ENCODE peak calls at places on chromosomes 4 and X, in eight cellular contexts. V is HCT116, R is GM23338, K is Panc1, F is GM12878, W is SK-N-SH, I is HepG2, Y is K562. O is an unnamed sample.

GRCh38 chr4:78370625-78371372 is 180.8 kb upstream of the ANXA3 start:
- DNase-seq in V (no peak), R (peak; percentile 41), K (no peak), F (no peak), W (no peak), I (no peak), Y (no peak), O (no peak)

GRCh38 chrX:7262551-7262950 is 114.6 kb upstream of the PUDP start:
- DNase-seq in V (no peak), R (no peak), K (no peak), F (no peak), W (no peak), I (no peak), Y (no peak), O (no peak)

GRCh38 chr4:152348670-152349069 is 187.2 kb downstream of the FBXW7 start:
- DNase-seq in V (no peak), R (peak; percentile 41), K (no peak), F (no peak), W (peak; percentile 10), I (no peak), Y (no peak), O (no peak)

GRCh38 chrX:133838761-133839676 is 146.4 kb downstream of the GPC3 start:
- DNase-seq in V (peak; percentile 3), R (peak; percentile 76), K (peak; percentile 5), F (no peak), W (peak; percentile 50), I (no peak), Y (peak; percentile 38), O (peak; percentile 3)

GRCh38 chrX:119698835-119699234 is 5.9 kb upstream of the SEPTIN6 start:
- DNase-seq in V (peak; percentile 47), R (peak; percentile 82), K (peak; percentile 47), F (no peak), W (peak; percentile 63), I (peak; percentile 41), Y (peak; percentile 66), O (no peak)

GRCh38 chr4:109611045-109611616 is 51.1 kb downstream of the MCUB start:
- DNase-seq in V (no peak), R (no peak), K (no peak), F (no peak), W (no peak), I (peak; percentile 6), Y (no peak), O (no peak)

GRCh38 chr4:78661923-78662521 is 110.5 kb downstream of the ANXA3 start:
- DNase-seq in V (no peak), R (peak; percentile 18), K (no peak), F (peak; percentile 77), W (no peak), I (peak; percentile 88), Y (no peak), O (peak; percentile 12)

GRCh38 chr4:103400405-103400804 is 202.3 kb upstream of the CENPE start:
- DNase-seq in V (no peak), R (no peak), K (no peak), F (peak; percentile 12), W (no peak), I (peak; percentile 38), Y (no peak), O (no peak)

GRCh38 chr4:101155859-101156430 is 191.4 kb downstream of the PPP3CA start:
- DNase-seq in V (no peak), R (no peak), K (no peak), F (no peak), W (no peak), I (no peak), Y (no peak), O (no peak)

GRCh38 chr4:62670509-62670908 is 1470.4 kb downstream of the ADGRL3 start:
- DNase-seq in V (no peak), R (no peak), K (no peak), F (no peak), W (peak; percentile 3), I (no peak), Y (no peak), O (no peak)

GRCh38 chrX:102672876-102673275 is 21.6 kb downstream of the GPRASP1 start:
- DNase-seq in V (no peak), R (no peak), K (no peak), F (no peak), W (no peak), I (peak; percentile 28), Y (no peak), O (no peak)

GRCh38 chr4:1399508-1400190 is 6.6 kb downstream of the NKX1-1 start:
- DNase-seq in V (no peak), R (no peak), K (no peak), F (no peak), W (peak; percentile 15), I (no peak), Y (no peak), O (no peak)

GRCh38 chr4:73452953-73453700 is 17.1 kb downstream of the AFP start:
- DNase-seq in V (no peak), R (peak; percentile 68), K (no peak), F (no peak), W (no peak), I (peak; percentile 32), Y (no peak), O (no peak)

GRCh38 chr4:75892508-75892907 is 9.7 kb downstream of the PPEF2 start:
- DNase-seq in V (peak; percentile 33), R (peak; percentile 74), K (no peak), F (no peak), W (peak; percentile 38), I (no peak), Y (peak; percentile 16), O (no peak)

GRCh38 chr4:2537011-2537830 is 774 bp downstream of the FAM193A start:
- DNase-seq in V (no peak), R (peak; percentile 71), K (no peak), F (no peak), W (peak; percentile 75), I (peak; percentile 44), Y (peak; percentile 41), O (peak; percentile 28)

GRCh38 chr4:2536193-2537010 is at the start of gene FAM193A:
- DNase-seq in V (peak; percentile 99), R (peak; percentile 99), K (peak; percentile 82), F (peak; percentile 94), W (peak; percentile 98), I (peak; percentile 96), Y (peak; percentile 99), O (peak; percentile 100)

GRCh38 chr4:2534904-2535385 is 1.5 kb upstream of the FAM193A start:
- DNase-seq in V (no peak), R (no peak), K (no peak), F (no peak), W (peak; percentile 40), I (peak; percentile 47), Y (peak; percentile 23), O (no peak)

GRCh38 chr4:2535386-2536192 is 858 bp upstream of the FAM193A start:
- DNase-seq in V (no peak), R (peak; percentile 75), K (no peak), F (no peak), W (peak; percentile 79), I (peak; percentile 42), Y (peak; percentile 43), O (peak; percentile 34)
- TF ChIP-seq POLR2AphosphoS5 in V (no peak), R (peak; percentile 71), K (peak; percentile 36), F (peak; percentile 6), W (peak; percentile 55), I (peak; percentile 54), Y (peak; percentile 27), O (no peak)

DNA sequence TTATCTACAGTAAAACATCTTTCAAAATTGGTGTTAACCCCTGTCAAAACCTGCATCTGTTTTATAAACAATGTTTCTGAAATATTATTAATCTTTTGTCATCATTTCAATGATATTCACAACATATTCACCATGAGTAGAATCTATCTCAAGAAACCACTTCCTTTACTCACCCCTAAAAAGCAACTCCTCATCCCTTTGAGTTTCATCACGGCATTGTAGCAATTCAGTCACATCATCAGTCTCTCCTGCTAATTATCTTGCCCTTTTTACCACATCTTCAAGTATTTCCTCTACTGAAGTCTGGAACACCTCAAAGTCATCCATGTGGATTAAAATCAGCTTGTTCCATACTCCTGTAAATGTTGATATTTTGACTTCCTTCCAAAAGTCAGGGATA is 415.3 kb upstream of the TECRL start:
- DNase-seq in V (no peak), R (no peak), K (no peak), F (no peak), W (no peak), I (no peak), Y (no peak), O (no peak)
- TF ChIP-seq REST in V (no peak), R (no peak), K (no peak), F (no peak), W (no peak), I (no peak), Y (no peak), O (no peak)

GRCh38 chr4:183295711-183296110 is 24.4 kb downstream of the CLDN22 start:
- DNase-seq in V (no peak), R (no peak), K (no peak), F (no peak), W (no peak), I (no peak), Y (no peak), O (no peak)
- TF ChIP-seq POLR2AphosphoS5 in V (no peak), R (no peak), K (no peak), F (no peak), W (no peak), I (no peak), Y (no peak), O (no peak)

GRCh38 chr4:98605216-98605615 is 53.2 kb downstream of the TSPAN5 start:
- DNase-seq in V (no peak), R (no peak), K (no peak), F (no peak), W (no peak), I (no peak), Y (no peak), O (no peak)
- TF ChIP-seq REST in V (no peak), R (no peak), K (no peak), F (no peak), W (no peak), I (no peak), Y (no peak), O (no peak)

DNA sequence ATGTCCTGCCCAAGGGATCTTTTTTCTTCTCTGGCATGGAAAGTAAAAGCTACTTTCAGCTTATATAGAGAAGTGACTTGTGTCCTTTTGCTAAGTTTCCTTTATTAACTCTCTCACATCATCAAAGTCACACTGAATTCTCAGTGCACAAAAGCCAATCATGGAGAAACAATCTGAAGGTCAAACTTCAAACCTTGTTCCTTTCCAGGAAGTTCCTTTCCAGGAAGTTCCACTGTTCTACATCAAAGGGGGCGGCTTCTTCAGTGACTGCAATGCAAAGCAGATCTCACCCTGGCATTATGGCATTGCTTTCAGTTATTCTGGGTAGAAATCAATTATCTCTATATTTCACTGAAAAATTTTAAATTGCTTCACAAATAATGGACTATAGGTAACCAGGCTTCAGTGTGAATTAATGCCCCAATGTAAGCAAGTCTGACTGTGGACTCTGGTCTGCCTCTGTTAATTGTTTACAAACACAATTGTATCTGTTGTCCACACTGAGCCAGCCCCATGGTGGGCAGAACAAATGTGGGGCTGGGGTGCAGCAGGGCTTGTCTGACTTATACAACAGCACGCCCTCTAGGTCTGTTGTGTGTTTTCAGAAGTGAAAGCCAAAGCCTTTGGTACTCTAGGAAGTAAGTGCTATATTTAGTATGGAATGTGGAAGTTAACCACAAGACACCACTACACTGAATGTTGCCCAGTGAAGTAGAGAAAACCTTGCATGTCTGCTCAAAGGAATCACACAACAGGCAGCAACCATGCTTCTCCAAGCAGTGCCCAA is 98.8 kb downstream of the CDS1 start:
- DNase-seq in V (no peak), R (no peak), K (no peak), F (no peak), W (no peak), I (peak; percentile 38), Y (peak; percentile 49), O (no peak)
- TF ChIP-seq POLR2AphosphoS5 in V (no peak), R (no peak), K (no peak), F (no peak), W (no peak), I (no peak), Y (no peak), O (no peak)